ENCODE peak calls at places on chromosomes 13 and 19, in nine cellular contexts. A is RKO; V is activated CD4-positive, alpha-beta T cell treated with anti-CD3 and anti-CD28 coated beads, Interleukin-2, amount 50 U/mL, for 24 hours; Z is stimulated activated CD4-positive, alpha-beta T cell treated with anti-CD3 and anti-CD28 coated beads, TNF-alpha, amount 100 ng/mL, for 24 hours; W is GM12865; X is hepatic stellate cell; O is right atrium auricular region; L is IMR-90; H is GM13977. J is an unnamed sample.

GRCh38 chr19:6032827-6033226 is 54.9 kb upstream of the RANBP3 start:
- DNase-seq in A (no peak), V (no peak), Z (no peak), W (no peak), X (no peak), O (no peak), L (no peak), H (no peak), J (no peak)

GRCh38 chr19:10290439-10290875 is 705 bp downstream of the ICAM5 start:
- DNase-seq in A (no peak), V (no peak), Z (no peak), W (no peak), X (no peak), O (no peak), L (peak), H (no peak), J (no peak)

GRCh38 chr19:51224163-51224641 is 678 bp upstream of the CD33 start:
- DNase-seq in A (no peak), V (no peak), Z (no peak), W (no peak), X (no peak), O (no peak), L (no peak), H (no peak), J (no peak)

GRCh38 chr19:48715681-48716171 is 3.8 kb downstream of the MAMSTR start:
- DNase-seq in A (no peak), V (no peak), Z (no peak), W (no peak), X (no peak), O (no peak), L (no peak), H (no peak), J (no peak)

GRCh38 chr13:39688699-39689405 is 33.4 kb downstream of the COG6 start:
- DNase-seq in A (no peak), V (no peak), Z (no peak), W (peak), X (peak), O (no peak), L (peak), H (peak), J (no peak)

GRCh38 chr13:71237332-71237731 is 629.7 kb downstream of the DACH1 start:
- DNase-seq in A (no peak), V (no peak), Z (no peak), W (no peak), X (no peak), O (no peak), L (no peak), H (no peak), J (no peak)

GRCh38 chr19:4256563-4256962 is 9.7 kb downstream of the YJU2 start:
- DNase-seq in A (peak), V (no peak), Z (no peak), W (no peak), X (no peak), O (no peak), L (no peak), H (no peak), J (no peak)

GRCh38 chr13:100547805-100548204 is 40.8 kb downstream of the GGACT start:
- DNase-seq in A (no peak), V (no peak), Z (no peak), W (no peak), X (no peak), O (no peak), L (no peak), H (no peak), J (no peak)

GRCh38 chr19:11699931-11700794 is 38.6 kb downstream of the ZNF823 start:
- DNase-seq in A (peak), V (no peak), Z (no peak), W (peak), X (peak), O (no peak), L (peak), H (no peak), J (peak)

GRCh38 chr19:33640773-33641172 is 19.0 kb downstream of the CHST8 start:
- DNase-seq in A (no peak), V (no peak), Z (no peak), W (no peak), X (no peak), O (no peak), L (no peak), H (no peak), J (no peak)

GRCh38 chr19:39969266-39969665 is 1.7 kb upstream of the PSMC4 start:
- DNase-seq in A (no peak), V (no peak), Z (no peak), W (no peak), X (no peak), O (no peak), L (peak), H (no peak), J (no peak)

GRCh38 chr19:41415154-41415571 is 12.0 kb downstream of the B3GNT8 start:
- DNase-seq in A (no peak), V (no peak), Z (no peak), W (no peak), X (no peak), O (no peak), L (no peak), H (no peak), J (no peak)

GRCh38 chr19:49114630-49115363 is 627 bp downstream of the LIN7B start:
- DNase-seq in A (peak), V (peak), Z (no peak), W (no peak), X (peak), O (peak), L (peak), H (peak), J (peak)

GRCh38 chr13:101634142-101634541 is 181.7 kb downstream of the ITGBL1 start:
- DNase-seq in A (no peak), V (no peak), Z (no peak), W (no peak), X (no peak), O (no peak), L (no peak), H (no peak), J (no peak)

GRCh38 chr19:2636897-2637683 is 65.4 kb downstream of the GNG7 start:
- DNase-seq in A (peak), V (peak), Z (peak), W (peak), X (peak), O (no peak), L (peak), H (peak), J (peak)

GRCh38 chr13:48311223-48311622 is 7.7 kb downstream of the RB1 start:
- DNase-seq in A (no peak), V (no peak), Z (no peak), W (no peak), X (no peak), O (no peak), L (no peak), H (no peak), J (no peak)

GRCh38 chr13:21399741-21400140 is 59.4 kb downstream of the ZDHHC20 start:
- DNase-seq in A (no peak), V (no peak), Z (no peak), W (no peak), X (peak), O (no peak), L (peak), H (no peak), J (peak)

GRCh38 chr13:43787998-43788397 is 1.2 kb upstream of the ENOX1 start:
- DNase-seq in A (no peak), V (no peak), Z (no peak), W (peak), X (peak), O (no peak), L (peak), H (peak), J (no peak)

GRCh38 chr19:55340784-55341147 is 1.1 kb downstream of the KMT5C start:
- DNase-seq in A (peak), V (no peak), Z (no peak), W (no peak), X (no peak), O (no peak), L (no peak), H (no peak), J (peak)

GRCh38 chr19:2315818-2316353 is 7.9 kb upstream of the LINGO3 start:
- DNase-seq in A (no peak), V (no peak), Z (no peak), W (peak), X (peak), O (peak), L (peak), H (no peak), J (peak)

GRCh38 chr19:872266-872951 is 12.9 kb downstream of the CFD start:
- DNase-seq in A (peak), V (peak), Z (peak), W (peak), X (no peak), O (no peak), L (peak), H (peak), J (peak)

GRCh38 chr13:26246154-26246553 is 7.8 kb upstream of the CDK8 start:
- DNase-seq in A (no peak), V (no peak), Z (no peak), W (no peak), X (no peak), O (no peak), L (peak), H (no peak), J (no peak)

GRCh38 chr13:100520936-100521765 is 67.4 kb downstream of the GGACT start:
- DNase-seq in A (no peak), V (no peak), Z (no peak), W (no peak), X (no peak), O (no peak), L (no peak), H (no peak), J (no peak)

GRCh38 chr13:109871018-109871370 is 84.6 kb upstream of the IRS2 start:
- DNase-seq in A (peak), V (no peak), Z (no peak), W (no peak), X (no peak), O (no peak), L (peak), H (no peak), J (no peak)

GRCh38 chr13:80666782-80667537 is 326.0 kb upstream of the SPRY2 start:
- DNase-seq in A (no peak), V (no peak), Z (no peak), W (no peak), X (no peak), O (no peak), L (no peak), H (no peak), J (no peak)

GRCh38 chr19:5193192-5193591 is 147.4 kb downstream of the PTPRS start:
- DNase-seq in A (no peak), V (no peak), Z (no peak), W (no peak), X (no peak), O (no peak), L (no peak), H (no peak), J (no peak)

GRCh38 chr19:41369769-41370168 is 5.8 kb upstream of the B9D2 start:
- DNase-seq in A (no peak), V (no peak), Z (no peak), W (no peak), X (no peak), O (no peak), L (no peak), H (no peak), J (no peak)

GRCh38 chr13:109451726-109452125 is 334.7 kb downstream of the IRS2 start:
- DNase-seq in A (no peak), V (no peak), Z (no peak), W (no peak), X (no peak), O (no peak), L (no peak), H (no peak), J (no peak)

GRCh38 chr13:34411881-34412280 is 530.2 kb upstream of the NBEA start:
- DNase-seq in A (no peak), V (no peak), Z (no peak), W (no peak), X (no peak), O (no peak), L (no peak), H (no peak), J (no peak)

GRCh38 chr19:7605490-7606222 is 10.0 kb downstream of the CAMSAP3 start:
- DNase-seq in A (peak), V (no peak), Z (no peak), W (peak), X (no peak), O (no peak), L (no peak), H (peak), J (peak)

GRCh38 chr19:38267780-38268430 is 3.5 kb downstream of the SPINT2 start:
- DNase-seq in A (no peak), V (no peak), Z (no peak), W (no peak), X (no peak), O (no peak), L (no peak), H (no peak), J (no peak)

GRCh38 chr13:93227906-93228801 is 1.5 kb downstream of the GPC6 start:
- DNase-seq in A (no peak), V (no peak), Z (no peak), W (no peak), X (peak), O (peak), L (peak), H (peak), J (no peak)

GRCh38 chr13:105971720-105972119 is 563.7 kb downstream of the EFNB2 start:
- DNase-seq in A (no peak), V (no peak), Z (no peak), W (no peak), X (no peak), O (no peak), L (no peak), H (no peak), J (no peak)

GRCh38 chr13:32246468-32246867 is 68.7 kb downstream of the ZAR1L start:
- DNase-seq in A (peak), V (peak), Z (peak), W (peak), X (peak), O (peak), L (peak), H (peak), J (peak)

GRCh38 chr19:31391518-31391917 is 42.3 kb upstream of the TSHZ3 start:
- DNase-seq in A (no peak), V (no peak), Z (no peak), W (no peak), X (no peak), O (no peak), L (no peak), H (no peak), J (no peak)

GRCh38 chr13:110363009-110363408 is 55.9 kb downstream of the COL4A2 start:
- DNase-seq in A (no peak), V (no peak), Z (no peak), W (no peak), X (no peak), O (no peak), L (no peak), H (no peak), J (no peak)

GRCh38 chr13:73245271-73245670 is 186.5 kb downstream of the KLF5 start:
- DNase-seq in A (no peak), V (no peak), Z (no peak), W (no peak), X (no peak), O (no peak), L (no peak), H (no peak), J (no peak)

J was measured in activated CD8-positive, alpha-beta T cell treated with anti-CD3 and anti-CD28 coated beads, Interleukin-2, amount 10 ng/mL, durations not matched to agents 7 days and 5 days.